ENCODE peak calls at places on chromosome 6, in four cellular contexts. One of them, this sample, is unnamed.

GRCh38 chr6:114049367-114049966 is 78.5 kb upstream of the HDAC2 start:
- DNase-seq in astrocyte: peak
- DNase-seq in HTR-8/SVneo: no peak
- DNase-seq in kidney tubule cell: peak
- DNase-seq in this sample: peak

GRCh38 chr6:30749554-30750378 is 5.4 kb upstream of the IER3 start:
- DNase-seq in HTR-8/SVneo: no peak
- DNase-seq in kidney tubule cell: peak
- DNase-seq in astrocyte: no peak
- DNase-seq in this sample: peak

GRCh38 chr6:151647871-151648639 is 154.2 kb downstream of the CCDC170 start:
- DNase-seq in kidney tubule cell: no peak
- DNase-seq in astrocyte: no peak
- DNase-seq in HTR-8/SVneo: no peak
- DNase-seq in this sample: no peak

GRCh38 chr6:161487694-161488093 is 213.8 kb upstream of the AGPAT4 start:
- DNase-seq in HTR-8/SVneo: no peak
- DNase-seq in astrocyte: peak
- DNase-seq in kidney tubule cell: peak
- DNase-seq in this sample: peak

GRCh38 chr6:101224751-101225150 is 168.8 kb upstream of the GRIK2 start:
- DNase-seq in astrocyte: no peak
- DNase-seq in kidney tubule cell: no peak
- DNase-seq in HTR-8/SVneo: no peak
- DNase-seq in this sample: no peak

GRCh38 chr6:33692760-33693158 is 18.7 kb downstream of the UQCC2 start:
- DNase-seq in kidney tubule cell: no peak
- DNase-seq in astrocyte: no peak
- DNase-seq in HTR-8/SVneo: no peak
- DNase-seq in this sample: peak

GRCh38 chr6:88133718-88134117 is 32.4 kb downstream of the CNR1 start:
- DNase-seq in HTR-8/SVneo: no peak
- DNase-seq in kidney tubule cell: no peak
- DNase-seq in astrocyte: no peak
- DNase-seq in this sample: no peak

GRCh38 chr6:107690864-107691661 is 133.1 kb downstream of the SCML4 start:
- DNase-seq in HTR-8/SVneo: no peak
- DNase-seq in kidney tubule cell: no peak
- DNase-seq in astrocyte: peak
- DNase-seq in this sample: peak

GRCh38 chr6:15200087-15200486 is 45.8 kb upstream of the JARID2 start:
- DNase-seq in kidney tubule cell: no peak
- DNase-seq in HTR-8/SVneo: no peak
- DNase-seq in astrocyte: no peak
- DNase-seq in this sample: no peak

GRCh38 chr6:153599901-153600300 is 439.1 kb upstream of the OPRM1 start:
- DNase-seq in astrocyte: no peak
- DNase-seq in kidney tubule cell: no peak
- DNase-seq in HTR-8/SVneo: no peak
- DNase-seq in this sample: no peak

GRCh38 chr6:2744206-2744771 is 6.4 kb downstream of the MYLK4 start:
- DNase-seq in astrocyte: no peak
- DNase-seq in kidney tubule cell: peak
- DNase-seq in HTR-8/SVneo: no peak
- DNase-seq in this sample: peak

GRCh38 chr6:84220809-84221409 is 6.5 kb downstream of the CEP162 start:
- DNase-seq in astrocyte: no peak
- DNase-seq in kidney tubule cell: peak
- DNase-seq in HTR-8/SVneo: no peak
- DNase-seq in this sample: peak

GRCh38 chr6:132995432-132995831 is 181.1 kb downstream of the RPS12 start:
- DNase-seq in HTR-8/SVneo: no peak
- DNase-seq in kidney tubule cell: peak
- DNase-seq in astrocyte: peak
- DNase-seq in this sample: peak

GRCh38 chr6:39770476-39770875 is 21.7 kb upstream of the DAAM2 start:
- DNase-seq in kidney tubule cell: no peak
- DNase-seq in HTR-8/SVneo: no peak
- DNase-seq in astrocyte: no peak
- DNase-seq in this sample: no peak

GRCh38 chr6:144286503-144287393 is 1.6 kb downstream of the UTRN start:
- DNase-seq in astrocyte: peak
- DNase-seq in kidney tubule cell: peak
- DNase-seq in HTR-8/SVneo: peak
- DNase-seq in this sample: peak

GRCh38 chr6:23154159-23154558 is 584.8 kb downstream of the HDGFL1 start:
- DNase-seq in astrocyte: no peak
- DNase-seq in kidney tubule cell: no peak
- DNase-seq in HTR-8/SVneo: no peak
- DNase-seq in this sample: no peak

GRCh38 chr6:583639-584038 is 73.3 kb downstream of the HUS1B start:
- DNase-seq in kidney tubule cell: no peak
- DNase-seq in HTR-8/SVneo: no peak
- DNase-seq in astrocyte: no peak
- DNase-seq in this sample: no peak

This sample was measured in M059J.